ENCODE peak calls at places on chromosomes 4 and X, in ten cellular contexts. One of them, this sample, is unnamed.

GRCh38 chr4:5409980-5410618 is 298.3 kb downstream of the EVC2 start:
- DNase-seq in sigmoid colon: no peak
- DNase-seq in A549: no peak
- DNase-seq in ovary: no peak
- DNase-seq in thyroid gland: no peak
- DNase-seq in stomach: no peak
- DNase-seq in HCT116: no peak
- DNase-seq in suprapubic skin: no peak
- DNase-seq in uterus: no peak
- DNase-seq in body of pancreas: no peak
- DNase-seq in this sample: no peak

GRCh38 chrX:133229361-133229760 is 11.2 kb upstream of the TFDP3 start:
- DNase-seq in sigmoid colon: no peak
- DNase-seq in HCT116: peak; percentile 50
- DNase-seq in A549: no peak
- DNase-seq in ovary: no peak
- DNase-seq in body of pancreas: no peak
- DNase-seq in thyroid gland: no peak
- DNase-seq in stomach: no peak
- DNase-seq in uterus: no peak
- DNase-seq in suprapubic skin: no peak
- DNase-seq in this sample: no peak

GRCh38 chrX:56026816-56027215 is 205.3 kb upstream of the KLF8 start:
- DNase-seq in ovary: no peak
- DNase-seq in HCT116: no peak
- DNase-seq in A549: no peak
- DNase-seq in suprapubic skin: no peak
- DNase-seq in sigmoid colon: no peak
- DNase-seq in thyroid gland: peak; percentile 20
- DNase-seq in stomach: no peak
- DNase-seq in body of pancreas: no peak
- DNase-seq in uterus: no peak
- DNase-seq in this sample: no peak

GRCh38 chr4:7736436-7737267 is 203.0 kb downstream of the AFAP1 start:
- DNase-seq in body of pancreas: no peak
- DNase-seq in suprapubic skin: no peak
- DNase-seq in A549: no peak
- DNase-seq in stomach: no peak
- DNase-seq in sigmoid colon: no peak
- DNase-seq in HCT116: no peak
- DNase-seq in ovary: no peak
- DNase-seq in uterus: no peak
- DNase-seq in thyroid gland: no peak
- DNase-seq in this sample: no peak

GRCh38 chrX:30597258-30598012 is 19.9 kb upstream of the TASL start:
- DNase-seq in A549: no peak
- DNase-seq in stomach: no peak
- DNase-seq in thyroid gland: no peak
- DNase-seq in suprapubic skin: no peak
- DNase-seq in ovary: no peak
- DNase-seq in HCT116: no peak
- DNase-seq in body of pancreas: peak; percentile 13
- DNase-seq in uterus: no peak
- DNase-seq in sigmoid colon: no peak
- DNase-seq in this sample: no peak

GRCh38 chr4:48439988-48440387 is 43.2 kb upstream of the SLC10A4 start:
- DNase-seq in HCT116: no peak
- DNase-seq in A549: no peak
- DNase-seq in thyroid gland: peak; percentile 6
- DNase-seq in stomach: peak; percentile 34
- DNase-seq in suprapubic skin: no peak
- DNase-seq in sigmoid colon: no peak
- DNase-seq in uterus: no peak
- DNase-seq in ovary: no peak
- DNase-seq in body of pancreas: peak; percentile 8
- DNase-seq in this sample: no peak

GRCh38 chrX:17226736-17227135 is 148.3 kb upstream of the NHS start:
- DNase-seq in ovary: no peak
- DNase-seq in thyroid gland: no peak
- DNase-seq in suprapubic skin: no peak
- DNase-seq in sigmoid colon: no peak
- DNase-seq in stomach: no peak
- DNase-seq in body of pancreas: no peak
- DNase-seq in HCT116: no peak
- DNase-seq in uterus: no peak
- DNase-seq in A549: no peak
- DNase-seq in this sample: no peak

GRCh38 chr4:20044502-20044911 is 207.2 kb upstream of the SLIT2 start:
- DNase-seq in thyroid gland: no peak
- DNase-seq in sigmoid colon: no peak
- DNase-seq in HCT116: no peak
- DNase-seq in suprapubic skin: no peak
- DNase-seq in body of pancreas: no peak
- DNase-seq in uterus: no peak
- DNase-seq in ovary: no peak
- DNase-seq in A549: no peak
- DNase-seq in stomach: no peak
- DNase-seq in this sample: no peak

GRCh38 chr4:78954048-78954666 is 14.9 kb upstream of the PAQR3 start:
- DNase-seq in stomach: no peak
- DNase-seq in body of pancreas: peak; percentile 34
- DNase-seq in HCT116: peak; percentile 23
- DNase-seq in A549: no peak
- DNase-seq in ovary: no peak
- DNase-seq in sigmoid colon: no peak
- DNase-seq in suprapubic skin: no peak
- DNase-seq in uterus: no peak
- DNase-seq in thyroid gland: no peak
- DNase-seq in this sample: no peak

GRCh38 chr4:55364691-55365346 is 18.8 kb downstream of the SRD5A3 start:
- DNase-seq in ovary: no peak
- DNase-seq in stomach: no peak
- DNase-seq in A549: no peak
- DNase-seq in HCT116: no peak
- DNase-seq in uterus: no peak
- DNase-seq in sigmoid colon: no peak
- DNase-seq in body of pancreas: no peak
- DNase-seq in thyroid gland: no peak
- DNase-seq in suprapubic skin: no peak
- DNase-seq in this sample: no peak

GRCh38 chrX:116961872-116962582 is 499.3 kb upstream of the CT83 start:
- DNase-seq in thyroid gland: no peak
- DNase-seq in A549: no peak
- DNase-seq in body of pancreas: no peak
- DNase-seq in HCT116: no peak
- DNase-seq in stomach: no peak
- DNase-seq in uterus: no peak
- DNase-seq in ovary: no peak
- DNase-seq in suprapubic skin: no peak
- DNase-seq in sigmoid colon: no peak
- DNase-seq in this sample: no peak

GRCh38 chrX:3598046-3598605 is 115.3 kb downstream of the PRKX start:
- DNase-seq in body of pancreas: no peak
- DNase-seq in suprapubic skin: no peak
- DNase-seq in A549: no peak
- DNase-seq in ovary: no peak
- DNase-seq in uterus: no peak
- DNase-seq in HCT116: no peak
- DNase-seq in thyroid gland: no peak
- DNase-seq in stomach: no peak
- DNase-seq in sigmoid colon: no peak
- DNase-seq in this sample: no peak

GRCh38 chrX:23822397-23822796 is 39.4 kb downstream of the SAT1 start:
- DNase-seq in suprapubic skin: no peak
- DNase-seq in sigmoid colon: no peak
- DNase-seq in ovary: no peak
- DNase-seq in stomach: no peak
- DNase-seq in HCT116: no peak
- DNase-seq in body of pancreas: peak; percentile 30
- DNase-seq in thyroid gland: no peak
- DNase-seq in A549: no peak
- DNase-seq in uterus: no peak
- DNase-seq in this sample: no peak

GRCh38 chr4:104549736-104550135 is 55.0 kb upstream of the CXXC4 start:
- DNase-seq in A549: no peak
- DNase-seq in suprapubic skin: no peak
- DNase-seq in stomach: no peak
- DNase-seq in thyroid gland: no peak
- DNase-seq in sigmoid colon: no peak
- DNase-seq in ovary: no peak
- DNase-seq in uterus: no peak
- DNase-seq in body of pancreas: no peak
- DNase-seq in HCT116: no peak
- DNase-seq in this sample: no peak

GRCh38 chr4:67087897-67088296 is 457.4 kb downstream of the CENPC start:
- DNase-seq in ovary: no peak
- DNase-seq in stomach: peak; percentile 41
- DNase-seq in body of pancreas: peak; percentile 67
- DNase-seq in suprapubic skin: peak; percentile 61
- DNase-seq in sigmoid colon: no peak
- DNase-seq in HCT116: peak; percentile 1
- DNase-seq in thyroid gland: no peak
- DNase-seq in A549: no peak
- DNase-seq in uterus: no peak
- DNase-seq in this sample: peak; percentile 85

GRCh38 chr4:140648716-140649115 is 80.0 kb upstream of the UCP1 start:
- DNase-seq in ovary: no peak
- DNase-seq in body of pancreas: no peak
- DNase-seq in thyroid gland: no peak
- DNase-seq in HCT116: no peak
- DNase-seq in stomach: no peak
- DNase-seq in suprapubic skin: no peak
- DNase-seq in sigmoid colon: no peak
- DNase-seq in uterus: no peak
- DNase-seq in A549: no peak
- DNase-seq in this sample: no peak

GRCh38 chr4:87975466-87975865 is at the start of gene SPP1:
- DNase-seq in stomach: no peak
- DNase-seq in HCT116: no peak
- DNase-seq in uterus: no peak
- DNase-seq in ovary: no peak
- DNase-seq in suprapubic skin: no peak
- DNase-seq in sigmoid colon: no peak
- DNase-seq in body of pancreas: peak; percentile 45
- DNase-seq in thyroid gland: no peak
- DNase-seq in A549: peak; percentile 25
- DNase-seq in this sample: no peak
- H3K4me3 ChIP-seq in stomach: no peak within 1 kb of the TSS
- H3K4me3 ChIP-seq in HCT116: peak within 1 kb of the TSS; percentile 19
- H3K4me3 ChIP-seq in uterus: no peak within 1 kb of the TSS
- H3K4me3 ChIP-seq in ovary: no peak within 1 kb of the TSS
- H3K4me3 ChIP-seq in suprapubic skin: no peak within 1 kb of the TSS
- H3K4me3 ChIP-seq in sigmoid colon: no peak within 1 kb of the TSS
- H3K4me3 ChIP-seq in body of pancreas: no peak within 1 kb of the TSS
- H3K4me3 ChIP-seq in thyroid gland: no peak within 1 kb of the TSS
- H3K4me3 ChIP-seq in A549: peak within 1 kb of the TSS; percentile 45
- H3K4me3 ChIP-seq in this sample: no peak within 1 kb of the TSS

GRCh38 chrX:34893741-34894140 is 48.9 kb upstream of the FAM47B start:
- DNase-seq in thyroid gland: no peak
- DNase-seq in A549: no peak
- DNase-seq in HCT116: no peak
- DNase-seq in body of pancreas: no peak
- DNase-seq in sigmoid colon: no peak
- DNase-seq in ovary: no peak
- DNase-seq in suprapubic skin: no peak
- DNase-seq in uterus: no peak
- DNase-seq in stomach: no peak
- DNase-seq in this sample: no peak
- TF ChIP-seq CTCF in thyroid gland: peak; percentile 11
- TF ChIP-seq CTCF in A549: peak; percentile 48
- TF ChIP-seq CTCF in HCT116: no peak
- TF ChIP-seq CTCF in body of pancreas: no peak
- TF ChIP-seq CTCF in sigmoid colon: no peak
- TF ChIP-seq CTCF in ovary: no peak
- TF ChIP-seq CTCF in suprapubic skin: no peak
- TF ChIP-seq CTCF in uterus: peak; percentile 30
- TF ChIP-seq CTCF in stomach: no peak
- TF ChIP-seq CTCF in this sample: no peak

DNA sequence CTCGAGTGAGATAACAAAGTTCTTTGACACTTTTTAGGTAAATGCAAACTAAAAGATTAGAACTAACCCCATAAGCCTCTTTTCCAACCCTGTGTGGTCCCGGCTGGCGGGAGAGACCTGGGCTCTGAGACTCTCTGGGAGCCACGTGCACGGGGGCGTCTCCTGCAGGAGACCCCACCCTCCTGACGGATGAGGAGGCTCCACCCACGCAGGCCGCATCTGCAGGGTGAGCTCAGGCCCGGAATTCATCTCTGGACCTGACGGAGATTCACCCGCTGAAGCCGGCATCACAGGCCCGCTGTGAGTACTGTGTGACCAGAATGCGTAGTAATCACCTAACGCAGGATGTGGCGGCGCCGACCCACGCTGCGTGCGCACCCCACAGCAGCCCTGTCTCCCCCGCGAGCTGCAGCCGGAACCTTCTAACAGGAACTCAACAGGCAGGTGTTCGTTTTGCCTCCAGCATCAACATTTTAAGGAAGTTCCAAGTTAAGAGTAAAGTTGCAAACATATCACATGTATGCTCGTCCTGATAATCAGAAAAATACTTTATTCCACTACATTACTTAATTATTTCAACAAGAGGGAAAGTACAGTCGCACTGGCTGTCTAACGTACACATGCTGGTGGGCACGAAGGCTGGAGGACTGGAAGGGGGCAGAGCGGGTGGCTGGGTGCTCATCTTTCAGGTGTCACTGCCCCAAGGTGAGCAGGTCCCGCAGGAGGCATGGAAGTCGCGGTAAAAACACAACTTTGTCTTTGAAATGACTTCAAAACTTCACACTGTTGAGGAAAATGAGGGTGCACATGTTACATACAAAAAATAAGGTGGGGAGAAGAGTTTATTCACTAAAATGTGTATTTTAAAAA is 44.5 kb downstream of the FGFRL1 start:
- DNase-seq in suprapubic skin: peak; percentile 68
- DNase-seq in sigmoid colon: peak; percentile 66
- DNase-seq in body of pancreas: peak; percentile 23
- DNase-seq in stomach: peak; percentile 54
- DNase-seq in HCT116: no peak
- DNase-seq in ovary: peak; percentile 74
- DNase-seq in thyroid gland: peak; percentile 26
- DNase-seq in A549: no peak
- DNase-seq in uterus: no peak
- DNase-seq in this sample: no peak
- TF ChIP-seq POLR2A in suprapubic skin: no peak
- TF ChIP-seq POLR2A in sigmoid colon: no peak
- TF ChIP-seq POLR2A in body of pancreas: no peak
- TF ChIP-seq POLR2A in stomach: no peak
- TF ChIP-seq POLR2A in HCT116: no peak
- TF ChIP-seq POLR2A in ovary: no peak
- TF ChIP-seq POLR2A in thyroid gland: no peak
- TF ChIP-seq POLR2A in A549: no peak
- TF ChIP-seq POLR2A in uterus: no peak
- TF ChIP-seq POLR2A in this sample: no peak

DNA sequence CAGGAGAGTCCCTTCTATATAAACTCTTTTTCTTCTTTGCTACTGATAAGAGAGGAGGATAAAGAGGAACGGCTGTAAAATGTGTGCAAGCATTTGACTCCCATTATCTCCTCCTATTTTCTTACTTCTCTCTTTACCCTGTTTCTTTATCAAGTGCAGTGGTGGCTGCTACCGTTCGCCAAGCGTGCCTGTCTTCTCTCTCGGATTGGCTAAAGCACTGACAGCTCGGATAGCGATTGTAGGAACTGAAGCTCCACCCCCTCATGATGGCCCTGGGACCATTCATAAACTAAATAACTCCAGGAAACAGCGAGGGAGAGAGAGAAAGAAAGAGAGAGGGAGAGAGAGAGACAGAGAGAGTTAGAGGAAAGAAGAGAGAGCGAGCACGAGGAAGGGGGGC is 340 bp upstream of the MAB21L2 start:
- DNase-seq in HCT116: no peak
- DNase-seq in uterus: no peak
- DNase-seq in suprapubic skin: no peak
- DNase-seq in body of pancreas: no peak
- DNase-seq in sigmoid colon: peak; percentile 97
- DNase-seq in stomach: no peak
- DNase-seq in A549: no peak
- DNase-seq in thyroid gland: peak; percentile 10
- DNase-seq in ovary: no peak
- DNase-seq in this sample: no peak
- H3K4me3 ChIP-seq in HCT116: no peak overlapping the region
- H3K4me3 ChIP-seq in uterus: no peak overlapping the region
- H3K4me3 ChIP-seq in suprapubic skin: no peak overlapping the region
- H3K4me3 ChIP-seq in body of pancreas: no peak overlapping the region
- H3K4me3 ChIP-seq in sigmoid colon: peak overlapping the region; percentile 83
- H3K4me3 ChIP-seq in stomach: no peak overlapping the region
- H3K4me3 ChIP-seq in A549: no peak overlapping the region
- H3K4me3 ChIP-seq in thyroid gland: no peak overlapping the region
- H3K4me3 ChIP-seq in ovary: no peak overlapping the region
- H3K4me3 ChIP-seq in this sample: no peak overlapping the region